ENCODE peak calls at places on chromosome 11, in six cellular contexts. X, Y, T, D, S and A are unnamed samples.

GRCh38 chr11:109043318-109043717 is 378.4 kb downstream of the DDX10 start:
- DNase-seq in T (peak), D (no peak), Y (no peak), X (no peak), S (no peak), A (no peak)

GRCh38 chr11:57103899-57104605 is 77.7 kb upstream of the LRRC55 start:
- DNase-seq in X (no peak), Y (no peak), S (no peak), T (no peak), D (no peak), A (no peak)

GRCh38 chr11:2530131-2530854 is 85.5 kb downstream of the KCNQ1 start:
- DNase-seq in T (no peak), D (peak), X (no peak), S (no peak), Y (no peak), A (no peak)

GRCh38 chr11:9250139-9250582 is 15.0 kb downstream of the DENND5A start:
- DNase-seq in T (peak), D (no peak), Y (no peak), S (no peak), X (peak), A (no peak)

GRCh38 chr11:46903846-46904245 is 14.5 kb downstream of the LRP4 start:
- DNase-seq in D (no peak), S (peak), X (no peak), Y (no peak), T (no peak), A (no peak)

GRCh38 chr11:61890536-61891330 is 612 bp downstream of the FADS3 start:
- DNase-seq in D (peak), X (peak), Y (peak), T (peak), S (no peak), A (peak)

GRCh38 chr11:119651802-119652584 is 77.0 kb downstream of the NECTIN1 start:
- DNase-seq in S (no peak), T (no peak), Y (no peak), X (no peak), D (no peak), A (no peak)

GRCh38 chr11:69242583-69242940 is 51.4 kb upstream of the MYEOV start:
- DNase-seq in D (no peak), Y (no peak), X (no peak), S (no peak), T (no peak), A (no peak)

GRCh38 chr11:131859811-131860210 is 489.4 kb downstream of the NTM start:
- DNase-seq in D (no peak), X (no peak), S (no peak), Y (peak), T (no peak), A (no peak)

GRCh38 chr11:70603756-70604211 is 205.5 kb downstream of the CTTN start:
- DNase-seq in T (no peak), S (no peak), D (no peak), Y (no peak), X (no peak), A (peak)

GRCh38 chr11:116535954-116536353 is 236.8 kb downstream of the BUD13 start:
- DNase-seq in X (no peak), Y (no peak), D (no peak), S (no peak), T (no peak), A (no peak)

GRCh38 chr11:72294566-72295395 is 50.8 kb upstream of the PHOX2A start:
- DNase-seq in X (no peak), T (no peak), Y (no peak), S (no peak), D (no peak), A (no peak)

GRCh38 chr11:65262381-65262680 is 569 bp downstream of the POLA2 start:
- DNase-seq in Y (no peak), T (no peak), S (no peak), X (no peak), D (no peak), A (no peak)

GRCh38 chr11:95638501-95638900 is 151.1 kb downstream of the FAM76B start:
- DNase-seq in Y (no peak), T (no peak), S (no peak), X (no peak), D (no peak), A (no peak)

GRCh38 chr11:73949246-73949645 is 1.6 kb upstream of the DNAJB13 start:
- DNase-seq in X (no peak), S (no peak), Y (no peak), T (no peak), D (no peak), A (no peak)

GRCh38 chr11:70772950-70773349 is 374.6 kb downstream of the CTTN start:
- DNase-seq in T (no peak), D (no peak), Y (no peak), X (no peak), S (no peak), A (no peak)

GRCh38 chr11:62169448-62169847 is 20.6 kb upstream of the SCGB1D1 start:
- DNase-seq in Y (no peak), X (no peak), T (no peak), S (no peak), D (no peak), A (no peak)

GRCh38 chr11:67665537-67666302 is 8.7 kb downstream of the ALDH3B2 start:
- DNase-seq in T (peak), Y (no peak), S (no peak), D (no peak), X (no peak), A (no peak)

GRCh38 chr11:65849366-65849765 is 8.6 kb downstream of the CFL1 start:
- DNase-seq in Y (no peak), X (no peak), S (no peak), D (no peak), T (no peak), A (no peak)

GRCh38 chr11:1163321-1163910 is 5.7 kb downstream of the MUC5AC start:
- DNase-seq in X (no peak), D (no peak), Y (no peak), S (no peak), T (peak), A (no peak)